ENCODE peak calls at places on chromosome 16, in eight cellular contexts. P is SHP77; V is skeletal muscle cell; I is MV-4-11; Q is naive thymus-derived CD4-positive, alpha-beta T cell; A is endothelial cell; D is GM04503; Y is PC-3. T is an unnamed sample.

GRCh38 chr16:50530277-50531236 is 17.6 kb upstream of the NKD1 start:
- DNase-seq in P (no peak), V (no peak), I (no peak), Q (no peak), A (no peak), D (no peak), Y (peak; percentile 8), T (no peak)

GRCh38 chr16:2233872-2234812 is 2.1 kb upstream of the DNASE1L2 start:
- DNase-seq in P (no peak), V (no peak), I (no peak), Q (no peak), A (no peak), D (no peak), Y (no peak), T (no peak)

GRCh38 chr16:75305364-75306101 is 54.1 kb upstream of the BCAR1 start:
- DNase-seq in P (peak; percentile 1), V (peak; percentile 100), I (peak; percentile 87), Q (peak; percentile 18), A (peak; percentile 44), D (peak; percentile 100), Y (peak; percentile 98), T (no peak)

GRCh38 chr16:84138824-84139627 is 6.0 kb downstream of the HSDL1 start:
- DNase-seq in P (peak; percentile 73), V (no peak), I (no peak), Q (no peak), A (no peak), D (no peak), Y (peak; percentile 22), T (peak; percentile 39)

GRCh38 chr16:10182186-10182683 is at the start of gene GRIN2A:
- DNase-seq in P (no peak), V (no peak), I (no peak), Q (no peak), A (no peak), D (no peak), Y (no peak), T (no peak)

GRCh38 chr16:55502801-55503366 is 6.0 kb upstream of the LPCAT2 start:
- DNase-seq in P (no peak), V (peak; percentile 90), I (no peak), Q (no peak), A (no peak), D (no peak), Y (peak; percentile 57), T (no peak)

GRCh38 chr16:19809693-19810092 is 75.0 kb downstream of the GPRC5B start:
- DNase-seq in P (no peak), V (no peak), I (no peak), Q (no peak), A (no peak), D (no peak), Y (no peak), T (no peak)

GRCh38 chr16:28925386-28926228 is 569 bp upstream of the RABEP2 start:
- DNase-seq in P (peak; percentile 62), V (peak; percentile 53), I (peak; percentile 70), Q (peak; percentile 89), A (no peak), D (peak; percentile 42), Y (peak; percentile 58), T (no peak)

GRCh38 chr16:56610017-56610608 is 1.7 kb downstream of the MT2A start:
- DNase-seq in P (no peak), V (peak; percentile 94), I (peak; percentile 43), Q (peak; percentile 78), A (no peak), D (peak; percentile 52), Y (peak; percentile 47), T (no peak)

GRCh38 chr16:29675811-29676643 is 3.0 kb upstream of the QPRT start:
- DNase-seq in P (peak; percentile 78), V (no peak), I (peak; percentile 73), Q (peak; percentile 33), A (peak; percentile 23), D (no peak), Y (peak; percentile 31), T (no peak)

GRCh38 chr16:9088848-9089247 is 2.6 kb upstream of the HAPSTR1 start:
- DNase-seq in P (no peak), V (no peak), I (no peak), Q (no peak), A (no peak), D (no peak), Y (no peak), T (no peak)

GRCh38 chr16:79286646-79287423 is 313.7 kb downstream of the MAF start:
- DNase-seq in P (peak; percentile 94), V (no peak), I (peak; percentile 93), Q (no peak), A (peak; percentile 13), D (no peak), Y (no peak), T (peak; percentile 40)

GRCh38 chr16:26391833-26392232 is 674.9 kb upstream of the C16orf82 start:
- DNase-seq in P (peak; percentile 37), V (no peak), I (no peak), Q (no peak), A (no peak), D (no peak), Y (no peak), T (no peak)

GRCh38 chr16:70253291-70254094 is 1.8 kb upstream of the EXOSC6 start:
- DNase-seq in P (peak; percentile 16), V (no peak), I (peak; percentile 14), Q (no peak), A (peak; percentile 70), D (no peak), Y (peak; percentile 53), T (no peak)

GRCh38 chr16:48123104-48123788 is 32.5 kb downstream of the ABCC12 start:
- DNase-seq in P (no peak), V (peak; percentile 99), I (peak; percentile 25), Q (no peak), A (no peak), D (peak; percentile 97), Y (peak; percentile 98), T (no peak)

GRCh38 chr16:70691223-70692129 is 5.6 kb upstream of the MTSS2 start:
- DNase-seq in P (peak; percentile 81), V (peak; percentile 81), I (peak; percentile 15), Q (no peak), A (no peak), D (peak; percentile 99), Y (no peak), T (no peak)

GRCh38 chr16:27829975-27830374 is 233.5 kb downstream of the GSG1L start:
- DNase-seq in P (no peak), V (no peak), I (no peak), Q (no peak), A (no peak), D (no peak), Y (no peak), T (no peak)

GRCh38 chr16:73143681-73144370 is 95.9 kb upstream of the ZFHX3 start:
- DNase-seq in P (no peak), V (no peak), I (no peak), Q (no peak), A (no peak), D (peak; percentile 7), Y (no peak), T (no peak)

GRCh38 chr16:27311449-27311831 is 2.3 kb upstream of the IL4R start:
- DNase-seq in P (no peak), V (no peak), I (no peak), Q (no peak), A (no peak), D (no peak), Y (no peak), T (no peak)

GRCh38 chr16:56933266-56933619 is 1.3 kb downstream of the HERPUD1 start:
- DNase-seq in P (no peak), V (no peak), I (no peak), Q (no peak), A (no peak), D (no peak), Y (no peak), T (no peak)

GRCh38 chr16:70254095-70254964 is 2.6 kb upstream of the EXOSC6 start:
- DNase-seq in P (no peak), V (no peak), I (no peak), Q (no peak), A (no peak), D (no peak), Y (no peak), T (no peak)

GRCh38 chr16:12826559-12826958 is 22.9 kb upstream of the CPPED1 start:
- DNase-seq in P (no peak), V (no peak), I (no peak), Q (no peak), A (no peak), D (no peak), Y (no peak), T (no peak)

GRCh38 chr16:84543931-84544776 is 39.7 kb upstream of the MEAK7 start:
- DNase-seq in P (peak; percentile 45), V (no peak), I (no peak), Q (peak; percentile 38), A (no peak), D (no peak), Y (no peak), T (no peak)

GRCh38 chr16:54936979-54937672 is 6.5 kb downstream of the IRX5 start:
- DNase-seq in P (no peak), V (no peak), I (peak; percentile 19), Q (no peak), A (peak; percentile 71), D (peak; percentile 42), Y (no peak), T (no peak)

GRCh38 chr16:261031-261691 is 14.6 kb downstream of the RGS11 start:
- DNase-seq in P (no peak), V (no peak), I (no peak), Q (no peak), A (no peak), D (no peak), Y (no peak), T (no peak)

GRCh38 chr16:11977206-11978041 is 890 bp downstream of the SNX29 start:
- DNase-seq in P (no peak), V (peak; percentile 43), I (no peak), Q (no peak), A (no peak), D (peak; percentile 79), Y (peak; percentile 71), T (no peak)

GRCh38 chr16:66521951-66522771 is 27.8 kb downstream of the TK2 start:
- DNase-seq in P (no peak), V (no peak), I (peak; percentile 94), Q (peak; percentile 30), A (no peak), D (no peak), Y (peak; percentile 95), T (peak; percentile 35)

GRCh38 chr16:83037102-83037501 is 410.3 kb downstream of the CDH13 start:
- DNase-seq in P (no peak), V (no peak), I (no peak), Q (no peak), A (no peak), D (no peak), Y (no peak), T (no peak)

GRCh38 chr16:81515281-81515680 is 70.7 kb downstream of the CMIP start:
- DNase-seq in P (peak; percentile 44), V (no peak), I (no peak), Q (no peak), A (no peak), D (no peak), Y (no peak), T (no peak)

GRCh38 chr16:48517493-48517892 is 92.5 kb downstream of the N4BP1 start:
- DNase-seq in P (no peak), V (no peak), I (no peak), Q (no peak), A (no peak), D (no peak), Y (no peak), T (no peak)

GRCh38 chr16:55035037-55035436 is 104.4 kb downstream of the IRX5 start:
- DNase-seq in P (peak; percentile 27), V (no peak), I (peak; percentile 35), Q (no peak), A (peak; percentile 71), D (no peak), Y (peak; percentile 3), T (no peak)

GRCh38 chr16:69691980-69692911 is 34.1 kb downstream of the NQO1 start:
- DNase-seq in P (no peak), V (peak; percentile 11), I (peak; percentile 2), Q (no peak), A (no peak), D (peak; percentile 45), Y (no peak), T (no peak)

GRCh38 chr16:85667841-85668413 is 20.8 kb downstream of the GINS2 start:
- DNase-seq in P (no peak), V (no peak), I (no peak), Q (no peak), A (no peak), D (no peak), Y (no peak), T (no peak)

GRCh38 chr16:80938035-80938927 is 68.4 kb downstream of the CMC2 start:
- DNase-seq in P (no peak), V (peak; percentile 99), I (no peak), Q (no peak), A (no peak), D (peak; percentile 99), Y (peak; percentile 53), T (no peak)

T was measured in GM12891.